ENCODE peak calls at places on chromosomes 2 and 18, in eight cellular contexts. A is CD4-positive, CD25-positive, alpha-beta regulatory T cell; M is H7; W is GM23338; L is Panc1; J is GM12864; C is left ventricle myocardium inferior; V is right cardiac atrium. G is an unnamed sample.

GRCh38 chr2:74530239-74531161 is 767 bp downstream of the HTRA2 start:
- DNase-seq in A (peak; percentile 34), M (peak; percentile 86), W (peak; percentile 57), L (no peak), J (no peak), C (no peak), V (peak; percentile 80), G (no peak)

GRCh38 chr2:85707304-85707703 is 13.1 kb downstream of the GNLY start:
- DNase-seq in A (peak; percentile 73), M (peak; percentile 83), W (peak; percentile 95), L (peak; percentile 90), J (peak; percentile 72), C (no peak), V (no peak), G (peak; percentile 92)

GRCh38 chr2:19695706-19696105 is 206.1 kb downstream of the TTC32 start:
- DNase-seq in A (no peak), M (no peak), W (no peak), L (no peak), J (no peak), C (no peak), V (no peak), G (no peak)

GRCh38 chr18:70578480-70578879 is 289.6 kb downstream of the SOCS6 start:
- DNase-seq in A (no peak), M (peak; percentile 57), W (no peak), L (no peak), J (no peak), C (no peak), V (peak; percentile 30), G (peak; percentile 8)

GRCh38 chr2:151977631-151978030 is 121.2 kb downstream of the CACNB4 start:
- DNase-seq in A (no peak), M (no peak), W (no peak), L (no peak), J (no peak), C (no peak), V (no peak), G (no peak)

GRCh38 chr18:24790347-24790746 is 329.9 kb downstream of the HRH4 start:
- DNase-seq in A (no peak), M (no peak), W (peak; percentile 10), L (no peak), J (no peak), C (no peak), V (no peak), G (no peak)

GRCh38 chr2:201964631-201965206 is 68.9 kb upstream of the FZD7 start:
- DNase-seq in A (peak; percentile 40), M (no peak), W (no peak), L (no peak), J (no peak), C (no peak), V (no peak), G (peak; percentile 82)

GRCh38 chr2:85712849-85713612 is 18.9 kb downstream of the GNLY start:
- DNase-seq in A (no peak), M (peak; percentile 12), W (no peak), L (no peak), J (no peak), C (peak; percentile 75), V (no peak), G (no peak)

GRCh38 chr2:219001577-219002394 is 8.6 kb upstream of the CRYBA2 start:
- DNase-seq in A (no peak), M (peak; percentile 89), W (peak; percentile 66), L (no peak), J (no peak), C (no peak), V (no peak), G (no peak)

GRCh38 chr2:149329068-149329467 is 1.3 kb upstream of the LYPD6 start:
- DNase-seq in A (no peak), M (peak; percentile 57), W (peak; percentile 68), L (no peak), J (no peak), C (no peak), V (no peak), G (no peak)
- H3K4me3 ChIP-seq in A (no peak overlapping the region), M (peak overlapping the region; percentile 89), W (peak overlapping the region; percentile 94), L (peak overlapping the region; percentile 61), J (no peak overlapping the region), C (peak overlapping the region; percentile 77), V (peak overlapping the region; percentile 77), G (no peak overlapping the region)

GRCh38 chr18:6569813-6570212 is 155.1 kb upstream of the L3MBTL4 start:
- DNase-seq in A (no peak), M (no peak), W (no peak), L (no peak), J (no peak), C (no peak), V (no peak), G (no peak)
- H3K4me3 ChIP-seq in A (no peak overlapping the region), M (no peak overlapping the region), W (no peak overlapping the region), L (no peak overlapping the region), J (no peak overlapping the region), C (no peak overlapping the region), V (no peak overlapping the region), G (no peak overlapping the region)

DNA sequence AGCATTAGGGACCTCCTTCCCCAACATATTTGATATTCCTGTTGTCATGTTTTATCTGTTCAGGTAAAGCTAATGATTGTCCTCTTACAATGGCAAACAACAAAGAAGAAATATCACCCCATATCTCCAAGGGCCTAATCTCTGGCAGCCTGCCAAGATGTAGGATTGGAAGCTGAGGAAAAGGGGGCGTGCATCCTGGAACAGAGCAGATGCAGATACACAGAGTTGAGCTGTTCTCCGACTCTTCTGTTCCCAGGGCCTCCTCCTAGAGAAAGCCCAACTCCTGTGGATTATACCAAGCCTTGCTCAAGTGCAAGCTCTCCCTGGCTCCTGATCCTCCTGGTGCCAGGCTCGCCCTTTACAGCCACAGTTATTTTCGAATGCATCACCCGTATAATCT is 35.2 kb upstream of the CD207 start:
- DNase-seq in A (no peak), M (no peak), W (no peak), L (no peak), J (no peak), C (no peak), V (no peak), G (no peak)
- H3K4me3 ChIP-seq in A (no peak overlapping the region), M (no peak overlapping the region), W (no peak overlapping the region), L (no peak overlapping the region), J (no peak overlapping the region), C (no peak overlapping the region), V (no peak overlapping the region), G (no peak overlapping the region)

GRCh38 chr2:97931851-97932211 is 63.9 kb downstream of the TMEM131 start:
- DNase-seq in A (no peak), M (no peak), W (no peak), L (no peak), J (no peak), C (no peak), V (no peak), G (no peak)

GRCh38 chr2:97935719-97936161 is 60.0 kb downstream of the TMEM131 start:
- DNase-seq in A (no peak), M (peak; percentile 22), W (peak; percentile 25), L (no peak), J (no peak), C (no peak), V (no peak), G (no peak)

GRCh38 chr2:97931118-97931850 is 64.5 kb downstream of the TMEM131 start:
- DNase-seq in A (no peak), M (no peak), W (no peak), L (no peak), J (no peak), C (no peak), V (no peak), G (no peak)

GRCh38 chr2:97936199-97936598 is 59.5 kb downstream of the TMEM131 start:
- DNase-seq in A (no peak), M (peak; percentile 60), W (peak; percentile 83), L (no peak), J (no peak), C (no peak), V (no peak), G (no peak)

GRCh38 chr2:97932975-97933662 is 62.6 kb downstream of the TMEM131 start:
- DNase-seq in A (no peak), M (no peak), W (no peak), L (no peak), J (no peak), C (no peak), V (no peak), G (no peak)
- H3K4me3 ChIP-seq in A (no peak overlapping the region), M (no peak overlapping the region), W (no peak overlapping the region), L (no peak overlapping the region), J (no peak overlapping the region), C (no peak overlapping the region), V (no peak overlapping the region), G (no peak overlapping the region)

DNA sequence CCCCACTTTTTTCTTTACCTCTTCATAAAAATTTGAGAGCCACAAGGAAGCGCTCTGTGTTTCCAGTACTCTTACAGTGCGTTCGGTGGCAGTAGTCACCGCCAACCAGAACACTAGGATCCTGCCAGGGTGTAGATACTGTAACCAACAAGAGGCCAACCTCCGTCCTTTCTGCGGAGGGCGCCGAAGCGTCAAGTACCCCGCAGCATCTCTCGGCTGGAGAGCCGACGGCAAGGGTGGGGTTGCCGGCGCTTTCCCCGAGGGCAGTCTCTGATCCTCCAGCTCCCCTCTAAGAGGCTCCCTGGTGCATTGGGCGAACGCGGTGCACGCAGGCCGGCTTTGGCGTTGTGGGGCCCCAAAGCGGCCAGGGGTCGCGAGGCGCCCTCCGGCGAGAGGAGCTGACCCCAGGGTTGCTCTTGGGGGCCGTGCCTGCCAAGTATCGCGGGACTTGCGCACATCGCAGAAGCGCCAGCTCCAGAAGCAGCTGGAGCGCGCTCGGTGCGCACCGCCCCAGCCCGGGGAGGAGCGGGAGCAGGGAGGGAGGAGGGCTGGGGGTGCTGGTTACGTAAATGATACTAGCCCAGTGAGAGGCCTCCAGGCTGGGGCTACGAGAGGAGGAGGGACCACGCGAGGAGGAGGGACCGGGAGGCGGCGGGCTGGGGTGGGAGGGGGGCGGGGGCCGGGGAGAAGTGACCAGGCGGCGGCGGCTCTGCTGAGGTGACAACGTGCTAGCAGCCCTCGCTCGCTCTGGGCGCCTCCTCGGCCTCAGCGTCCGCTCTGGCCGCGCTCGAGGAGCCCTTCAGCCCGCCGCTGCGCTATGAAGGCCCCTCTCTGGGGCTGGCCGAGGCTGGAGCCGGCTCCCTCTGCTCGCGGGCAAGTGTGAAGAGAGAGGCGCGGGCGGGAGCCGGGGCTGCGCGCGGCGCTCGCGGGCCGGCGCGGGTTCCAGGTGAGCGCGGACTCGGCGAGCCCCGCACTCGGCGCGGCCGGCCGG is at the start of gene GALNT13:
- DNase-seq in A (no peak), M (peak; percentile 85), W (peak; percentile 79), L (no peak), J (no peak), C (peak; percentile 27), V (peak; percentile 59), G (no peak)
- H3K4me3 ChIP-seq in A (no peak within 1 kb of the TSS), M (peak within 1 kb of the TSS; percentile 77), W (peak within 1 kb of the TSS; percentile 57), L (no peak within 1 kb of the TSS), J (no peak within 1 kb of the TSS), C (peak within 1 kb of the TSS; percentile 50), V (peak within 1 kb of the TSS; percentile 33), G (no peak within 1 kb of the TSS)

DNA sequence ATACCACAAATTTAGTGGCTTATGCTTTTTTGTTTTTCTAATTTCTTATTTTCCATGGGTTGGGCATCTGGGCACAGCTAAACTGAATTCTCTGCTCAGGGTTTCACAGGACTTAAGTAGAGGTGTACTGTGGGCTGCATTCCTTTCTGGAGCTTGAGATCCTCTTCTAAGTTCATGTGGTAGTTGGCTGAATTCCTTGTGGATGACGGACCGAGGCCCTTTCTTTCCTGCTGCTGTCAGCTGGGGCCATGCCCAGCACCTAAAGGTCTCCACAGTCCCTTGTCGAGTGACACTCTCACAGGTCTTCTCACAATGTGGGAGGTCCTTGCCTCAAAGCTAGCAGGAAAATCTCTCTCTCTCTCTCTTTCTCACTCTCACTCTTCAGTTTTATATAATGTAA is 433.5 kb upstream of the LRATD1 start:
- DNase-seq in A (no peak), M (no peak), W (peak; percentile 22), L (no peak), J (no peak), C (no peak), V (no peak), G (no peak)
- H3K4me3 ChIP-seq in A (no peak overlapping the region), M (no peak overlapping the region), W (no peak overlapping the region), L (no peak overlapping the region), J (no peak overlapping the region), C (no peak overlapping the region), V (no peak overlapping the region), G (no peak overlapping the region)

G was measured in Jurkat, Clone E6-1.